ENCODE peak calls at places on chromosomes 13 and 19, in eight cellular contexts. One of them, this sample, is unnamed.
A peak's percentile ranks its signal among the peaks of the same experiment; 100 is the strongest.

GRCh38 chr13:37446503-37446902 is 152.1 kb downstream of the POSTN start:
- DNase-seq in NCI-H2081: no peak
- DNase-seq in SHP77: no peak
- DNase-seq in EL: peak; percentile 86
- DNase-seq in A549: no peak
- DNase-seq in T-helper 1 cell: no peak
- DNase-seq in activated CD4-positive, alpha-beta T cell treated with anti-CD3 and anti-CD28 coated beads, Interleukin-2, amount 50 U/mL, for 48 hours: no peak
- DNase-seq in COLO829: no peak
- DNase-seq in this sample: no peak

GRCh38 chr13:40026741-40027140 is 371.3 kb downstream of the COG6 start:
- DNase-seq in EL: no peak
- DNase-seq in A549: no peak
- DNase-seq in NCI-H2081: no peak
- DNase-seq in activated CD4-positive, alpha-beta T cell treated with anti-CD3 and anti-CD28 coated beads, Interleukin-2, amount 50 U/mL, for 48 hours: peak; percentile 55
- DNase-seq in T-helper 1 cell: peak; percentile 28
- DNase-seq in SHP77: no peak
- DNase-seq in COLO829: no peak
- DNase-seq in this sample: no peak

GRCh38 chr19:3725640-3726310 is 17.6 kb downstream of the TJP3 start:
- DNase-seq in COLO829: no peak
- DNase-seq in A549: no peak
- DNase-seq in T-helper 1 cell: no peak
- DNase-seq in SHP77: no peak
- DNase-seq in NCI-H2081: peak; percentile 58
- DNase-seq in activated CD4-positive, alpha-beta T cell treated with anti-CD3 and anti-CD28 coated beads, Interleukin-2, amount 50 U/mL, for 48 hours: no peak
- DNase-seq in EL: peak; percentile 27
- DNase-seq in this sample: no peak

GRCh38 chr13:93859666-93860065 is 619.8 kb downstream of the DCT start:
- DNase-seq in SHP77: no peak
- DNase-seq in COLO829: peak; percentile 34
- DNase-seq in activated CD4-positive, alpha-beta T cell treated with anti-CD3 and anti-CD28 coated beads, Interleukin-2, amount 50 U/mL, for 48 hours: no peak
- DNase-seq in NCI-H2081: no peak
- DNase-seq in T-helper 1 cell: no peak
- DNase-seq in A549: no peak
- DNase-seq in EL: peak; percentile 38
- DNase-seq in this sample: no peak

GRCh38 chr19:53908106-53908932 is 759 bp upstream of the CACNG7 start:
- DNase-seq in SHP77: peak; percentile 32
- DNase-seq in activated CD4-positive, alpha-beta T cell treated with anti-CD3 and anti-CD28 coated beads, Interleukin-2, amount 50 U/mL, for 48 hours: peak; percentile 56
- DNase-seq in T-helper 1 cell: peak; percentile 50
- DNase-seq in COLO829: peak; percentile 62
- DNase-seq in EL: peak; percentile 51
- DNase-seq in NCI-H2081: no peak
- DNase-seq in A549: peak; percentile 85
- DNase-seq in this sample: peak; percentile 1

GRCh38 chr13:90302113-90302512 is 1045.4 kb upstream of the MIR17HG start:
- DNase-seq in T-helper 1 cell: no peak
- DNase-seq in NCI-H2081: no peak
- DNase-seq in A549: no peak
- DNase-seq in COLO829: peak; percentile 62
- DNase-seq in activated CD4-positive, alpha-beta T cell treated with anti-CD3 and anti-CD28 coated beads, Interleukin-2, amount 50 U/mL, for 48 hours: no peak
- DNase-seq in EL: peak; percentile 0
- DNase-seq in SHP77: no peak
- DNase-seq in this sample: no peak

GRCh38 chr13:112696869-112697465 is 7.1 kb downstream of the ATP11A start:
- DNase-seq in activated CD4-positive, alpha-beta T cell treated with anti-CD3 and anti-CD28 coated beads, Interleukin-2, amount 50 U/mL, for 48 hours: no peak
- DNase-seq in SHP77: no peak
- DNase-seq in NCI-H2081: no peak
- DNase-seq in T-helper 1 cell: no peak
- DNase-seq in EL: no peak
- DNase-seq in A549: no peak
- DNase-seq in COLO829: no peak
- DNase-seq in this sample: no peak

GRCh38 chr13:98220188-98220765 is 43.2 kb upstream of the RNF113B start:
- DNase-seq in T-helper 1 cell: no peak
- DNase-seq in NCI-H2081: no peak
- DNase-seq in COLO829: no peak
- DNase-seq in SHP77: no peak
- DNase-seq in A549: no peak
- DNase-seq in EL: no peak
- DNase-seq in activated CD4-positive, alpha-beta T cell treated with anti-CD3 and anti-CD28 coated beads, Interleukin-2, amount 50 U/mL, for 48 hours: no peak
- DNase-seq in this sample: no peak

GRCh38 chr19:54341295-54341694 is 2.3 kb upstream of the LILRA4 start:
- DNase-seq in NCI-H2081: no peak
- DNase-seq in activated CD4-positive, alpha-beta T cell treated with anti-CD3 and anti-CD28 coated beads, Interleukin-2, amount 50 U/mL, for 48 hours: no peak
- DNase-seq in COLO829: no peak
- DNase-seq in T-helper 1 cell: no peak
- DNase-seq in SHP77: no peak
- DNase-seq in A549: no peak
- DNase-seq in EL: no peak
- DNase-seq in this sample: no peak

GRCh38 chr19:51158474-51159129 is 16.5 kb downstream of the SIGLEC7 start:
- DNase-seq in A549: peak; percentile 67
- DNase-seq in NCI-H2081: peak; percentile 15
- DNase-seq in COLO829: peak; percentile 45
- DNase-seq in SHP77: peak; percentile 36
- DNase-seq in activated CD4-positive, alpha-beta T cell treated with anti-CD3 and anti-CD28 coated beads, Interleukin-2, amount 50 U/mL, for 48 hours: peak; percentile 88
- DNase-seq in EL: peak; percentile 42
- DNase-seq in T-helper 1 cell: peak; percentile 73
- DNase-seq in this sample: peak; percentile 73

GRCh38 chr19:58182577-58182988 is 278 bp upstream of the ZNF274 start:
- DNase-seq in activated CD4-positive, alpha-beta T cell treated with anti-CD3 and anti-CD28 coated beads, Interleukin-2, amount 50 U/mL, for 48 hours: peak; percentile 87
- DNase-seq in A549: no peak
- DNase-seq in EL: no peak
- DNase-seq in COLO829: no peak
- DNase-seq in NCI-H2081: no peak
- DNase-seq in SHP77: no peak
- DNase-seq in T-helper 1 cell: no peak
- DNase-seq in this sample: no peak

GRCh38 chr19:44741841-44742352 is 6.6 kb upstream of the BCL3 start:
- DNase-seq in COLO829: peak; percentile 94
- DNase-seq in NCI-H2081: peak; percentile 74
- DNase-seq in T-helper 1 cell: peak; percentile 33
- DNase-seq in SHP77: peak; percentile 94
- DNase-seq in A549: peak; percentile 100
- DNase-seq in activated CD4-positive, alpha-beta T cell treated with anti-CD3 and anti-CD28 coated beads, Interleukin-2, amount 50 U/mL, for 48 hours: no peak
- DNase-seq in EL: peak; percentile 100
- DNase-seq in this sample: no peak

GRCh38 chr19:35299523-35300339 is 7.8 kb downstream of the MAG start:
- DNase-seq in T-helper 1 cell: no peak
- DNase-seq in SHP77: no peak
- DNase-seq in EL: no peak
- DNase-seq in activated CD4-positive, alpha-beta T cell treated with anti-CD3 and anti-CD28 coated beads, Interleukin-2, amount 50 U/mL, for 48 hours: no peak
- DNase-seq in COLO829: peak; percentile 56
- DNase-seq in NCI-H2081: no peak
- DNase-seq in A549: no peak
- DNase-seq in this sample: no peak

GRCh38 chr19:920051-920857 is 3.1 kb downstream of the KISS1R start:
- DNase-seq in T-helper 1 cell: peak; percentile 68
- DNase-seq in NCI-H2081: peak; percentile 87
- DNase-seq in COLO829: no peak
- DNase-seq in SHP77: no peak
- DNase-seq in activated CD4-positive, alpha-beta T cell treated with anti-CD3 and anti-CD28 coated beads, Interleukin-2, amount 50 U/mL, for 48 hours: peak; percentile 64
- DNase-seq in EL: peak; percentile 44
- DNase-seq in A549: no peak
- DNase-seq in this sample: peak; percentile 70

GRCh38 chr19:16327911-16328823 is 3.5 kb downstream of the KLF2 start:
- DNase-seq in T-helper 1 cell: peak; percentile 84
- DNase-seq in NCI-H2081: no peak
- DNase-seq in EL: peak; percentile 46
- DNase-seq in SHP77: no peak
- DNase-seq in activated CD4-positive, alpha-beta T cell treated with anti-CD3 and anti-CD28 coated beads, Interleukin-2, amount 50 U/mL, for 48 hours: peak; percentile 39
- DNase-seq in COLO829: no peak
- DNase-seq in A549: peak; percentile 32
- DNase-seq in this sample: peak; percentile 66

GRCh38 chr13:31037874-31038475 is 105.5 kb downstream of the TEX26 start:
- DNase-seq in NCI-H2081: no peak
- DNase-seq in activated CD4-positive, alpha-beta T cell treated with anti-CD3 and anti-CD28 coated beads, Interleukin-2, amount 50 U/mL, for 48 hours: no peak
- DNase-seq in COLO829: no peak
- DNase-seq in A549: no peak
- DNase-seq in SHP77: no peak
- DNase-seq in EL: no peak
- DNase-seq in T-helper 1 cell: no peak
- DNase-seq in this sample: no peak

GRCh38 chr19:46256855-46257254 is 27.3 kb downstream of the IGFL1 start:
- DNase-seq in COLO829: no peak
- DNase-seq in A549: peak; percentile 38
- DNase-seq in activated CD4-positive, alpha-beta T cell treated with anti-CD3 and anti-CD28 coated beads, Interleukin-2, amount 50 U/mL, for 48 hours: no peak
- DNase-seq in NCI-H2081: no peak
- DNase-seq in T-helper 1 cell: no peak
- DNase-seq in EL: no peak
- DNase-seq in SHP77: no peak
- DNase-seq in this sample: no peak

GRCh38 chr19:54262066-54262465 is 5.0 kb upstream of the LILRB5 start:
- DNase-seq in activated CD4-positive, alpha-beta T cell treated with anti-CD3 and anti-CD28 coated beads, Interleukin-2, amount 50 U/mL, for 48 hours: no peak
- DNase-seq in SHP77: no peak
- DNase-seq in COLO829: no peak
- DNase-seq in EL: no peak
- DNase-seq in T-helper 1 cell: no peak
- DNase-seq in A549: no peak
- DNase-seq in NCI-H2081: no peak
- DNase-seq in this sample: no peak

GRCh38 chr13:50326746-50327145 is 311.5 kb downstream of the KCNRG start:
- DNase-seq in T-helper 1 cell: no peak
- DNase-seq in SHP77: no peak
- DNase-seq in A549: no peak
- DNase-seq in EL: no peak
- DNase-seq in NCI-H2081: no peak
- DNase-seq in activated CD4-positive, alpha-beta T cell treated with anti-CD3 and anti-CD28 coated beads, Interleukin-2, amount 50 U/mL, for 48 hours: no peak
- DNase-seq in COLO829: no peak
- DNase-seq in this sample: no peak

GRCh38 chr13:99383511-99383921 is 76.3 kb upstream of the GPR183 start:
- DNase-seq in SHP77: no peak
- DNase-seq in NCI-H2081: no peak
- DNase-seq in A549: no peak
- DNase-seq in T-helper 1 cell: no peak
- DNase-seq in activated CD4-positive, alpha-beta T cell treated with anti-CD3 and anti-CD28 coated beads, Interleukin-2, amount 50 U/mL, for 48 hours: no peak
- DNase-seq in COLO829: no peak
- DNase-seq in EL: no peak
- DNase-seq in this sample: peak; percentile 56

GRCh38 chr19:14272623-14273022 is 66.7 kb upstream of the ADGRL1 start:
- DNase-seq in T-helper 1 cell: no peak
- DNase-seq in NCI-H2081: no peak
- DNase-seq in A549: no peak
- DNase-seq in COLO829: no peak
- DNase-seq in activated CD4-positive, alpha-beta T cell treated with anti-CD3 and anti-CD28 coated beads, Interleukin-2, amount 50 U/mL, for 48 hours: no peak
- DNase-seq in EL: no peak
- DNase-seq in SHP77: no peak
- DNase-seq in this sample: no peak

GRCh38 chr19:56105090-56105701 is 15.9 kb downstream of the ZNF787 start:
- DNase-seq in T-helper 1 cell: peak; percentile 23
- DNase-seq in A549: peak; percentile 77
- DNase-seq in activated CD4-positive, alpha-beta T cell treated with anti-CD3 and anti-CD28 coated beads, Interleukin-2, amount 50 U/mL, for 48 hours: peak; percentile 48
- DNase-seq in NCI-H2081: peak; percentile 97
- DNase-seq in COLO829: no peak
- DNase-seq in SHP77: peak; percentile 14
- DNase-seq in EL: no peak
- DNase-seq in this sample: peak; percentile 57

GRCh38 chr19:4503224-4504170 is 14.8 kb downstream of the PLIN4 start:
- DNase-seq in COLO829: no peak
- DNase-seq in NCI-H2081: peak; percentile 2
- DNase-seq in activated CD4-positive, alpha-beta T cell treated with anti-CD3 and anti-CD28 coated beads, Interleukin-2, amount 50 U/mL, for 48 hours: no peak
- DNase-seq in SHP77: no peak
- DNase-seq in EL: no peak
- DNase-seq in T-helper 1 cell: no peak
- DNase-seq in A549: no peak
- DNase-seq in this sample: no peak

GRCh38 chr13:26457212-26457611 is 100.3 kb upstream of the WASF3 start:
- DNase-seq in T-helper 1 cell: no peak
- DNase-seq in activated CD4-positive, alpha-beta T cell treated with anti-CD3 and anti-CD28 coated beads, Interleukin-2, amount 50 U/mL, for 48 hours: no peak
- DNase-seq in A549: peak; percentile 5
- DNase-seq in COLO829: peak; percentile 7
- DNase-seq in SHP77: no peak
- DNase-seq in NCI-H2081: no peak
- DNase-seq in EL: peak; percentile 89
- DNase-seq in this sample: no peak

GRCh38 chr13:30486230-30487074 is 20.7 kb upstream of the HMGB1 start:
- DNase-seq in A549: no peak
- DNase-seq in T-helper 1 cell: no peak
- DNase-seq in EL: no peak
- DNase-seq in SHP77: no peak
- DNase-seq in NCI-H2081: no peak
- DNase-seq in COLO829: no peak
- DNase-seq in activated CD4-positive, alpha-beta T cell treated with anti-CD3 and anti-CD28 coated beads, Interleukin-2, amount 50 U/mL, for 48 hours: no peak
- DNase-seq in this sample: no peak

GRCh38 chr19:10007811-10008211 is 2.5 kb downstream of the COL5A3 start:
- DNase-seq in NCI-H2081: no peak
- DNase-seq in COLO829: no peak
- DNase-seq in A549: no peak
- DNase-seq in EL: peak; percentile 84
- DNase-seq in T-helper 1 cell: no peak
- DNase-seq in SHP77: no peak
- DNase-seq in activated CD4-positive, alpha-beta T cell treated with anti-CD3 and anti-CD28 coated beads, Interleukin-2, amount 50 U/mL, for 48 hours: no peak
- DNase-seq in this sample: no peak

GRCh38 chr13:98909016-98909415 is 68.8 kb downstream of the DOCK9 start:
- DNase-seq in T-helper 1 cell: peak; percentile 57
- DNase-seq in EL: peak; percentile 9
- DNase-seq in SHP77: no peak
- DNase-seq in NCI-H2081: no peak
- DNase-seq in A549: peak; percentile 9
- DNase-seq in COLO829: peak; percentile 46
- DNase-seq in activated CD4-positive, alpha-beta T cell treated with anti-CD3 and anti-CD28 coated beads, Interleukin-2, amount 50 U/mL, for 48 hours: no peak
- DNase-seq in this sample: no peak

This sample was measured in T-cell.